ENCODE peak calls at places on chromosome 15, in ten cellular contexts. U, S, G, W, T, N, L, V, Z and A are unnamed samples.

GRCh38 chr15:62545392-62546227 is 380.5 kb upstream of the C2CD4B start:
- DNase-seq in N (no peak), L (peak), T (no peak), Z (peak), V (no peak), W (peak), S (peak), G (peak), U (peak), A (no peak)

GRCh38 chr15:27214032-27214431 is 243.1 kb downstream of the GABRG3 start:
- DNase-seq in G (no peak), N (no peak), Z (no peak), V (no peak), W (no peak), S (no peak), L (no peak), T (no peak), U (no peak), A (no peak)

GRCh38 chr15:52559583-52559982 is 9.2 kb downstream of the ARPP19 start:
- DNase-seq in V (no peak), W (no peak), T (no peak), Z (no peak), N (no peak), S (peak), G (no peak), L (no peak), U (no peak), A (no peak)

GRCh38 chr15:22895465-22896190 is 57.2 kb downstream of the NIPA2 start:
- DNase-seq in Z (peak), V (no peak), N (no peak), L (no peak), T (no peak), G (peak), U (no peak), S (peak), W (no peak), A (no peak)

GRCh38 chr15:50247819-50248650 is 17.5 kb downstream of the HDC start:
- DNase-seq in Z (peak), L (no peak), S (peak), T (peak), V (no peak), G (no peak), U (peak), N (no peak), W (no peak), A (peak)

GRCh38 chr15:48536681-48537091 is 108.8 kb downstream of the FBN1 start:
- DNase-seq in G (no peak), S (no peak), N (no peak), U (no peak), W (no peak), V (no peak), T (no peak), L (no peak), Z (no peak), A (no peak)

GRCh38 chr15:82186748-82187415 is 75.7 kb downstream of the EFL1 start:
- DNase-seq in G (no peak), Z (no peak), T (no peak), W (no peak), N (no peak), U (no peak), L (no peak), S (no peak), V (no peak), A (no peak)

GRCh38 chr15:52042051-52042851 is 23.2 kb downstream of the MAPK6 start:
- DNase-seq in Z (no peak), L (no peak), U (no peak), S (no peak), N (no peak), T (peak), V (no peak), G (no peak), W (no peak), A (no peak)

GRCh38 chr15:70424937-70425411 is 327.3 kb upstream of the TLE3 start:
- DNase-seq in S (no peak), G (no peak), V (no peak), T (no peak), L (no peak), N (no peak), W (no peak), Z (no peak), U (no peak), A (no peak)

GRCh38 chr15:78358114-78358513 is 18.0 kb downstream of the CRABP1 start:
- DNase-seq in N (no peak), V (no peak), T (no peak), S (peak), Z (no peak), U (no peak), G (no peak), W (no peak), L (no peak), A (no peak)

GRCh38 chr15:44489464-44489863 is 47.5 kb upstream of the EIF3J start:
- DNase-seq in V (no peak), L (no peak), U (no peak), S (peak), T (no peak), G (no peak), N (no peak), W (no peak), Z (no peak), A (no peak)

GRCh38 chr15:98942966-98943584 is 64.5 kb downstream of the PGPEP1L start:
- DNase-seq in S (no peak), G (no peak), W (no peak), N (no peak), L (no peak), T (no peak), Z (no peak), U (no peak), V (no peak), A (no peak)

GRCh38 chr15:80182611-80183210 is 29.9 kb downstream of the FAH start:
- DNase-seq in S (no peak), V (no peak), N (no peak), T (no peak), L (no peak), W (no peak), U (no peak), Z (no peak), G (no peak), A (no peak)

GRCh38 chr15:38941399-38941953 is 376.9 kb upstream of the RASGRP1 start:
- DNase-seq in T (no peak), U (no peak), V (no peak), Z (no peak), S (peak), L (no peak), W (no peak), G (no peak), N (no peak), A (no peak)

GRCh38 chr15:90130291-90130690 is 28.0 kb upstream of the IDH2 start:
- DNase-seq in Z (no peak), S (no peak), W (no peak), G (no peak), L (no peak), V (no peak), T (no peak), N (no peak), U (no peak), A (no peak)

DNA sequence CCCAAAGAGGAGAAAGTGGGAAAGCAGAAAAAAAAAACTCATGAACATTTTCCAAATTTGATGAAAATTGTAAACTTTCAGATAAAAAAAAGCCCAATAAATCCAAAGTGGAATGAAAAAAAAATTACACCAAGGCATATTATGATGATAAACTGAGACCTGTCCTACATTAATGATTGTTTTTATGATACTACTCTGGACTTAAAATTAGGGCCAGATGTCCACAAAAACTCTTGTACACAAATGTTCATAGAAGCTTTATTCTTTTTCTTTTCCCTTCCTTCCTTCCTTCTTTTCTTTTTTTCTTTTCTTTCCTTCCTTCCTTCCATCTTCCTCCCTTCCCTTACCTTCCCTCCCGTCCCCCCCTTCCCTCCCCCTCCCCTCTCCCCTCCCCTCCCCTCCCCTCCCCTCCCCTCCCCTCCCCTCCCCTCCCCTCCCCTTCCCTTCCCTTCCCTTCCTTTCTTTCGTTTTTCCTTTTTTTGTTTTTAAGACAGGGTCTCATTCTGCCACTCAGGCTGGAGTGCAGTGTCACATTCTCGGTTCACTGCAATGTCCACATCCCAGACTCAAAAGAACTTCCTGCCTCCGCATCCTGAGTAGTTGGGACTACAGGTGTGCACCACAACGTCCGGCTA is 243.9 kb downstream of the MEIS2 start:
- DNase-seq in Z (no peak), S (no peak), U (no peak), G (no peak), N (no peak), V (no peak), W (no peak), L (no peak), T (no peak), A (no peak)
- H3K4me3 ChIP-seq in Z (no peak), S (no peak), U (no peak), G (no peak), N (no peak), V (no peak), W (no peak), L (no peak), T (no peak), A (no peak)

DNA sequence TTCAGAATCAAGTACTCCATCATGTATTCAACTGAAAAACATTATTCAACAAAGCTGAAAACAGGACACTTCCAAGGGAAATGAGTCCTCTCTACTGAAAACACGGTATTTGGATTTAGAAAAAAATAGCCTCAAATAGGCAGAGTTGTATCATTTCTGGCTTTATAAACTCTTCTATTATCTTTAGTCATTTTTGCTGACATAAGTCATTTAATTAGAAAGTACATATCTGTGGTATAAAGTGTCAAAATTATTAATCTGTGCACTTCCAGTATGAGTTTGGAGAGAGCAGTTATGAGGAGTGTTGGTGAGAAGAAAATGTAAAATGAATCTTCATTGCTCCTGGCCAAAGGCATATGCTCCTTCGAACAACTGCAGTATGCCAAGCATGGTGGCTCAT is 59.3 kb downstream of the INO80 start:
- DNase-seq in S (no peak), U (no peak), N (no peak), W (no peak), Z (no peak), T (no peak), V (no peak), L (no peak), G (no peak), A (no peak)
- H3K27ac ChIP-seq in S (no peak), U (no peak), N (no peak), W (no peak), Z (no peak), T (no peak), V (no peak), L (no peak), G (no peak), A (no peak)

GRCh38 chr15:64950888-64951287 is 38.8 kb downstream of the SPG21 start:
- DNase-seq in V (no peak), Z (no peak), W (no peak), N (no peak), T (no peak), S (peak), L (no peak), G (no peak), U (no peak), A (no peak)

GRCh38 chr15:64949383-64950141 is 37.9 kb downstream of the ANKDD1A start:
- DNase-seq in U (no peak), V (no peak), N (no peak), S (no peak), Z (no peak), W (no peak), G (no peak), L (no peak), T (no peak), A (no peak)

GRCh38 chr15:64951777-64952418 is 37.8 kb downstream of the SPG21 start:
- DNase-seq in S (no peak), U (no peak), T (no peak), G (no peak), V (no peak), L (no peak), W (no peak), Z (no peak), N (no peak), A (no peak)

GRCh38 chr15:64947211-64947610 is 35.5 kb downstream of the ANKDD1A start:
- DNase-seq in N (no peak), W (no peak), U (no peak), S (no peak), L (no peak), T (no peak), G (no peak), V (no peak), Z (no peak), A (no peak)

GRCh38 chr15:64948916-64949315 is 37.2 kb downstream of the ANKDD1A start:
- DNase-seq in Z (no peak), U (no peak), S (no peak), T (no peak), L (no peak), G (no peak), V (no peak), W (no peak), N (no peak), A (no peak)
- H3K4me3 ChIP-seq in Z (no peak), U (no peak), S (no peak), T (no peak), L (no peak), G (no peak), V (no peak), W (no peak), N (no peak), A (no peak)

GRCh38 chr15:26091184-26091583 is 228.1 kb upstream of the ATP10A start:
- DNase-seq in Z (no peak), U (no peak), G (no peak), S (no peak), N (no peak), W (no peak), V (no peak), T (no peak), L (no peak), A (no peak)

GRCh38 chr15:26087881-26088280 is 224.8 kb upstream of the ATP10A start:
- DNase-seq in W (no peak), L (no peak), N (no peak), V (no peak), T (no peak), U (no peak), Z (no peak), G (no peak), S (no peak), A (no peak)

GRCh38 chr15:26083457-26084350 is 220.6 kb upstream of the ATP10A start:
- DNase-seq in U (no peak), V (no peak), S (no peak), T (no peak), Z (no peak), N (no peak), L (no peak), G (no peak), W (no peak), A (no peak)

GRCh38 chr15:26082833-26083174 is 219.7 kb upstream of the ATP10A start:
- DNase-seq in L (no peak), U (no peak), Z (no peak), T (no peak), W (peak), S (no peak), V (no peak), G (no peak), N (no peak), A (no peak)

DNA sequence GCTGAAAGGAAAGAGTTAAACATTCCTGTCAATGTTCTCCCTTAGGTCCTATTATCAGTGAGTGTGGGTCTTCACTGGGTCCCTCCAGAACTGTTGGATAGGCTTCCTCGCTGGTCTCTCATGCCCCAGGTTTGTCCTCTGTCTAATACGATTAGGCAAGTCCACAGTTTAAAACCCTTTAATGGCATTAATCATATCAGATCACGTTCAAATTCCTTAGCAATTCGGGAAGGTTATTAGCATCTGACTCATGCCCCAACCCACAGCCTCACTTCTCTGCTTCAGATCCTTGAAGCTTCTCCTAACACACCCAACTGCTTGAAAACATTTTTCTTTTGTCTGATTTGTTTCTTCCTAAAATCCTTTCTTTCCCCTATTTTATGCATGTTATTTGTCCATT is 224.3 kb upstream of the ATP10A start:
- DNase-seq in G (no peak), N (no peak), W (no peak), S (peak), U (no peak), T (no peak), L (no peak), Z (no peak), V (no peak), A (no peak)
- H3K27ac ChIP-seq in G (no peak), N (no peak), W (no peak), S (no peak), U (no peak), T (no peak), L (no peak), Z (no peak), V (no peak), A (no peak)

DNA sequence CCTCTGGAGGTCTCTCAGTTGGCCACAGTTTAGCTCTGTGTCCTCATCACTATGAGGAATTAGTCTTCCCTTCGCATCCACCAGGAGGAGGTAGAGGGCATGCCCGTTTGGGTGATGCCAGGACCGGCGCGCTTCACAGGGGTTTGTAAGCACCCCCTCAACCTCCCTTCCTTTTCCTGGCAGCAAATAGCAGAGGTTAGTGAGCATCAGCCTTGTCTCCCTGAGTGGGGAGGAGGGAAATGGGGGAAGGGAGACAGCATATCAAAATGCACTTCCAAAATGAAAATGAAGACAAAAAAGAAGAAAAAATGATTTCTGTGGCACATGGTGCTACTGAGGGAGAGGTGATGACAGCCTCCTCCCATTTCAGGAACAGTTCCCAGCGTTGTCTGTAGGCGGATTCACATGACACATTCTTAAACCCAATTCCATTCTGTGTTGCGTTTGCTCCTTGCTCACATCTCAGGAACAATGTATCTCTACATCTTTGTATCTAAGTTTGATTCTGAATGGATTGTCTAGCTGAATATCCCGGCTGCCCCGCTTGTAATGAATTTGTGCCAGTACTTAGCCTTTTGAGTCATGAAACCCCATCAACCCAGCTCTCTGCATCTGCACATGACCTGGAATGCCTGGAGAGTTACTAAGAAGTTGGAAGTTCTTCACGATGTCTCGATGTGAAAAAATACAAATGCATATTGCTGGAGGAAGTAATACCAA is 45.1 kb downstream of the TYRO3 start:
- DNase-seq in U (peak), W (peak), T (peak), N (peak), L (peak), G (peak), Z (peak), V (no peak), S (peak), A (no peak)
- H3K4me3 ChIP-seq in U (peak), W (no peak), T (peak), N (peak), L (peak), G (peak), Z (peak), V (no peak), S (peak), A (peak)

DNA sequence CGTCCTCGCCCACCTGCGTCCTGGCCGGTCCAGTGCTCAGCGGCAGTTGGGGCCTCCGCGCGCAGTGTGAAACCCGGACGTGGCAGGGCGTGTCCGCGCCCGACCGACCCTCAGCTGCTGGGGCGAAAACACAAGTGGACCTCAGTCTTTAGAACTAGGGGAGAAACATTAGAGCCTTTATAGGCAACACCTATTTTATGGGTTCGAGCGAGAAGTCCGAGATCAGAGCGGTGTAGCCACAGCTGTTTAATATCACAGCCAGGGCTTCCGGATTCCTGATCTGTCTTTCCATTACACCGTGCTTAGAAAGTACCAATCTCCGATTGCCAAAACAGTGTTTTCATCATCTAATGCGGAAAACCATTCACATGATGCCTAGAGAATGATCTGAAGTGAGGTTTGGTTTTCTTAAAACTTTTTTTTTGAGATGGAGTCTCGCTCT is 516 bp downstream of the RAD51 start:
- DNase-seq in S (peak), U (no peak), G (no peak), Z (no peak), W (no peak), L (no peak), V (no peak), N (no peak), T (peak), A (no peak)
- H3K27ac ChIP-seq in S (peak), U (peak), G (peak), Z (peak), W (peak), L (no peak), V (no peak), N (no peak), T (peak), A (peak)